ENCODE peak calls at places on chromosomes 7 and 10, in eight cellular contexts. U is hepatocyte, H is prostate gland, Z is A549, W is GM12878, P is dorsolateral prefrontal cortex, O is substantia nigra, B is cardiac muscle cell. L is an unnamed sample.

GRCh38 chr10:34305189-34305588 is 509.9 kb downstream of the PARD3 start:
- DNase-seq in P (no peak), O (no peak), W (no peak), B (peak), H (no peak), Z (peak), U (peak), L (no peak)

GRCh38 chr10:84665883-84666463 is 337.6 kb downstream of the CCSER2 start:
- DNase-seq in Z (peak), U (peak), H (no peak), B (peak), P (no peak), O (no peak), W (no peak), L (no peak)

GRCh38 chr10:120761951-120762350 is 89.2 kb upstream of the WDR11 start:
- DNase-seq in H (no peak), P (no peak), W (no peak), U (no peak), O (no peak), B (no peak), Z (no peak), L (no peak)

GRCh38 chr10:109166935-109167334 is 756.4 kb downstream of the XPNPEP1 start:
- DNase-seq in W (no peak), O (no peak), P (no peak), H (no peak), Z (no peak), B (no peak), U (no peak), L (no peak)

GRCh38 chr10:84008878-84009277 is 130.4 kb upstream of the GHITM start:
- DNase-seq in Z (peak), H (no peak), W (no peak), P (no peak), B (peak), U (peak), O (no peak), L (no peak)

GRCh38 chr7:130301606-130302005 is 8.6 kb downstream of the CPA4 start:
- DNase-seq in H (no peak), Z (no peak), U (no peak), O (no peak), P (no peak), W (no peak), B (no peak), L (no peak)

GRCh38 chr7:30815016-30815854 is 44.0 kb downstream of the MINDY4 start:
- DNase-seq in H (no peak), P (no peak), B (no peak), Z (no peak), W (no peak), O (no peak), U (no peak), L (no peak)

GRCh38 chr10:43667317-43667731 is 18.6 kb upstream of the ZNF32 start:
- DNase-seq in U (peak), W (no peak), B (no peak), H (no peak), O (no peak), Z (peak), P (no peak), L (no peak)

GRCh38 chr7:135197906-135198655 is 13.2 kb downstream of the WDR91 start:
- DNase-seq in H (no peak), B (no peak), U (no peak), O (no peak), Z (no peak), P (no peak), W (no peak), L (no peak)

GRCh38 chr7:20407585-20408466 is 77.1 kb downstream of the ITGB8 start:
- DNase-seq in P (no peak), B (peak), O (no peak), U (no peak), H (peak), Z (peak), W (no peak), L (no peak)

GRCh38 chr10:102208311-102209035 is 17.6 kb upstream of the ELOVL3 start:
- DNase-seq in W (no peak), P (no peak), O (no peak), U (no peak), H (no peak), Z (no peak), B (no peak), L (no peak)

GRCh38 chr7:133252858-133253521 is at the start of gene EXOC4:
- DNase-seq in W (peak), B (peak), P (peak), O (peak), U (peak), H (peak), Z (peak), L (peak)

GRCh38 chr10:103838851-103839512 is 16.4 kb downstream of the SH3PXD2A start:
- DNase-seq in U (no peak), Z (no peak), P (no peak), O (no peak), H (no peak), W (no peak), B (no peak), L (no peak)

GRCh38 chr7:111098011-111098925 is 7.3 kb downstream of the LRRN3 start:
- DNase-seq in W (no peak), U (peak), O (no peak), Z (peak), H (no peak), P (no peak), B (peak), L (peak)

GRCh38 chr10:72688208-72688651 is 3.7 kb upstream of the MCU start:
- DNase-seq in P (no peak), U (peak), O (no peak), H (no peak), B (no peak), Z (peak), W (no peak), L (no peak)

GRCh38 chr7:41222704-41223103 is 480.2 kb downstream of the INHBA start:
- DNase-seq in B (no peak), P (no peak), Z (no peak), W (no peak), H (no peak), U (no peak), O (no peak), L (no peak)

GRCh38 chr10:101028446-101029244 is 2.3 kb downstream of the PDZD7 start:
- DNase-seq in O (no peak), P (no peak), Z (no peak), W (no peak), B (no peak), H (no peak), U (no peak), L (no peak)

GRCh38 chr10:23693895-23694294 is 255.0 kb downstream of the OTUD1 start:
- DNase-seq in W (no peak), U (peak), Z (no peak), O (no peak), B (no peak), H (no peak), P (no peak), L (no peak)

GRCh38 chr7:71708710-71709109 is 576.8 kb downstream of the GALNT17 start:
- DNase-seq in B (no peak), Z (no peak), O (no peak), H (no peak), W (no peak), U (no peak), P (no peak), L (no peak)

GRCh38 chr10:69569144-69569934 is 3.9 kb downstream of the NEUROG3 start:
- DNase-seq in W (no peak), B (no peak), U (no peak), Z (no peak), O (no peak), P (no peak), H (no peak), L (no peak)

DNA sequence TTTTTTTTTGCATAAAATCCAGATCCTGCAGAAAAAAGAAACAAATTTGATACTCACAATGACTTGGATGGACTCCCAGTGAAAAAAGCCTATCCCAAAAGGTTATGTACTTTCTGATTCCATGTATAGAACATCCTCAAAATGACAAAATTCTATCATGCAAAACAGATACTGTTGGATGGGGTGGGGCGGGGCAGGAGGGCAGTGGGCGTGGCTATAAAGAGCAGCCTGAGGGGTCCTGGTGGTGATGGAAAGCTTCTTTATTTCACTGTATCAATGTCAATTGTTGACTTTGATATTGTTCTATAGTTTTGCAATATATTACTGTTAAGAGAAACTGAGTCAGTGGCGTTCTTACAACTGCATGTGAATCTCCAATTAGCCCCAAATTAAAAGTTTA is 101.7 kb downstream of the LHPP start:
- DNase-seq in O (no peak), U (no peak), H (no peak), B (no peak), P (no peak), Z (no peak), W (no peak), L (no peak)
- H3K27ac ChIP-seq in O (no peak), U (no peak), H (no peak), B (no peak), P (no peak), Z (no peak), W (no peak), L (no peak)

DNA sequence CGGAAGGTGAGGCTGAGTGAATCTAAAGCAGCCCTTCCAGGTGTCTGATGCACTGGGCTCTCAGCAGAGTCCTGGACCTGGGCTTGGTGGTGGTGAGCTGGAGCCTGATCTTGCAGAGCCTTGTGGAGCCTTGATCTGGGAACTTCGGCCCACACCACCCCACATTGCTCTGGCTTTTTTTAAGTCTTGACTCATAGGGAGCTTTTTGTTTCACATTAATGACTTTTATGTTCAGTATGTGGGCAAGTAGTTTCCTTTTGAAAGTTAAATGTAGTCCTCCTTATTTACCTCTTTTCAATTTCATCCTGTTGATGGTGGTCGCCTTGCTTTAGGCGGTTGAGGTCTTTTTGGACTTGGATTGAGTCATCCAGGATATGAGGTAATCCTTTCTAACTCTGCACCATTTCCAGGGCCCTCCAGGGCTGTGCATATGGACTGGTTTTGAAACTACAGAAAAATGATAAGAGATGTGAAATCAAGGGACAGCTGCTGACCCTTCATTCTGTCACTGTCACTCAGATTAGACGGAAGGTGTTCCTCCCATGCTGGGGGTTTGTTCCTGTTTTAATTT is 2.9 kb upstream of the NRAP start:
- DNase-seq in Z (no peak), P (no peak), W (no peak), O (no peak), U (no peak), H (no peak), B (no peak), L (no peak)
- H3K27ac ChIP-seq in Z (no peak), P (no peak), W (no peak), O (no peak), U (no peak), H (peak), B (no peak), L (no peak)

DNA sequence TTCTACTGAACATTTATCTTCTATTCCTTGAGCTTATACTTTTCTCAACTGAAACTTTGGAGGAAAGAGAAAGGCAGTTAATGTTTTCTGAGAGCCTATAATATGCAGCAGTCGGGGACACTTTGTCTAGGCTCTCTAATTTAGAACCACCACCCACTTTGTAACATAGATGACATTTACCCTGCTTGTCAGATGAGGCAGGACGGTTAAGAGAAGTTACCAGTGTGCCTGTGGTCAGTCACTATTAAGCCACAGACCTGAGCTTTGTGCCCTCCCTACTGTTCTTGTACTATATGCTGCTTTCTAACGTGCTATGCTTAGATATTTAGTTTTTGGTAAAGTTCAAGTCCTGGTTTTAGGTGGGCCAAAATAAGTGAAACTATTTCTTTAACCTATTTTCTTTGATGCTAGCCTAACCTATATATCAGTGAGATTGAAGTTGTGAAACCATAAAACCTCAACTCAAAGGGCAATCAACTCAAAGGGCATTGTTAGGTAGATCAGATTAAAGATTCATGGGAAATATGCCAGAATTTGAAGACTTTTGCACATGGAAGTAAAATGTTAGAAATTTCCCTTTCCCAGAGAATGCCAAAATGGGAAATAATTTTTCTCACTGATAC is 156.5 kb upstream of the AGR3 start:
- DNase-seq in Z (no peak), U (no peak), B (no peak), P (no peak), O (no peak), W (no peak), H (no peak), L (no peak)
- H3K27ac ChIP-seq in Z (no peak), U (peak), B (no peak), P (no peak), O (no peak), W (no peak), H (no peak), L (no peak)

DNA sequence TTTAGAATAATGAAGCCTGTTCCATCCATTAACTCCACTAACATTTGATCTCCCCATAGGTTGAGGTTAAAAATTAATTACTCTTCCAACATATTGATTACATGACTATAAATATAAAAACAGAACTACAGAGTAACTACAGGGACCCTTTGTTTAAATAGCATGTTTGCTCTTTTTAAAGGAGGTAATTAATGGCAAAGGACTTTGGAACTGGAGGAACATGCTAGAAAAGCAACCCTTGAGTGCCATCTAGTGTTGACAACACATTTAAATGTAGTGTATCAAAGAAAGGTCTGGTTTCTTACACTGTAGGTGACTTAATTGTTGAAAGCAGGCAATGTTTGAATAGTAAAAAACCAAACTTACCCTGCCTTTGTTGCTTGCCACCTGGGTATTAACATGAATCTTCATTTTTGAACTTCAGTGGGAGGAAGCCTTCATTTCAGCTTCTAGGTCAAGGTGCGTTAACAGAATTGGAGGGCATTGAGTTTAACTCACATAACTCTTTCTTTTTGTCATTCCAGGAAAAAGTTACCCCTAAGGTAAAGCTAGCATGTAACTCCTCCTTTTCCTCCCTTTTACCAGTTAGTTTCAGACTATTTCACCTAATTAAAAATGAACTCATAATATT is 52.6 kb upstream of the CAPZA2 start:
- DNase-seq in P (no peak), O (no peak), W (no peak), U (peak), H (peak), Z (peak), B (peak), L (no peak)
- H3K27ac ChIP-seq in P (no peak), O (no peak), W (no peak), U (peak), H (no peak), Z (peak), B (peak), L (no peak)

DNA sequence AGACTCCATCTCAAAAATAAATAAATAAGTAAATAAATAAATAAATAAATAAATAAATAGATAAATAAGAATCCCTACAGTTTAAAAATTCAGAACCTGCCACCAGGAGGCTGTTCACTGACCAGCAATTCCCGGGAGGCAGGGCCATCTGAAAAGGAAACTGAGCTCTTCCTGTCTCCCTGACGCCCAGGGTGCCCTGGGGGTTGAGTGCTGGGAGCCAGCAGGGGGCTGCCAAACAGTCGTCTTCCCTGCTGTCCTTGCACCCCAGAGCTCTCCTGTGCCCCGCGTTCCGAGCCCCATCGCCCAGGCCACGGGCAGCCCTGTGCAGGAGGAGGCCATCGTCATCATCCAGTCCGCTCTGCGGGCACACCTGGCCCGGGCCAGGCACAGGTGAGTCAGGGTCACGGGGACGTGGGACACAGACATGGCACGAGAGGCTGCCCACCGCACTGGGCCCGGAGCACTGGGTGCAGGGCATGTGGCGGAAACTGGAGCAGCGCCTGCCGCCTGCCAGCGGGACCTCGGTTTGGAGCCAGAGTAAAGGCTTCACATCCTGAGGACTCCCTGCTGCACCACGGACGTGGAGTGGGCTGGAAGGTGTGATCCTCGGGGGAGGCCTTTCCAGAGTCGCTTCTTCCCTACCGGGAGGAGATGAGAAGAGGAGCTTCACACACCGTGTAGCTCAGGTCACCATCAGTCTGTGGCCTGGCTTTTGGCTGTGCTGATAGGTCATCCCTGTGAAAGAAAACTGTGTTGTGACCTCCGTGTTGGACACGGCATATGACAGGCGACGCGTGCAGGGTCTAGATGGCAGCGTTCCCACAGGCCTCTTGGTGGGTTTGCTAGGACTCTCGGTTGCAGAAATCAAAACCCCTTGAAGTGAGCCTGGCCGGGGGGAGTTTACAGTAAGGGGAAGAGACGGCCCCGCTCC is 25.9 kb upstream of the TTYH3 start:
- DNase-seq in Z (no peak), W (no peak), U (no peak), B (no peak), P (no peak), H (no peak), O (no peak), L (no peak)
- H3K27ac ChIP-seq in Z (no peak), W (no peak), U (no peak), B (no peak), P (no peak), H (no peak), O (no peak), L (no peak)

GRCh38 chr7:151313857-151314256 is 27.8 kb upstream of the NUB1 start:
- DNase-seq in U (no peak), Z (no peak), W (no peak), H (no peak), O (peak), B (no peak), P (peak), L (peak)
- H3K27ac ChIP-seq in U (no peak), Z (no peak), W (no peak), H (no peak), O (no peak), B (no peak), P (no peak), L (no peak)

DNA sequence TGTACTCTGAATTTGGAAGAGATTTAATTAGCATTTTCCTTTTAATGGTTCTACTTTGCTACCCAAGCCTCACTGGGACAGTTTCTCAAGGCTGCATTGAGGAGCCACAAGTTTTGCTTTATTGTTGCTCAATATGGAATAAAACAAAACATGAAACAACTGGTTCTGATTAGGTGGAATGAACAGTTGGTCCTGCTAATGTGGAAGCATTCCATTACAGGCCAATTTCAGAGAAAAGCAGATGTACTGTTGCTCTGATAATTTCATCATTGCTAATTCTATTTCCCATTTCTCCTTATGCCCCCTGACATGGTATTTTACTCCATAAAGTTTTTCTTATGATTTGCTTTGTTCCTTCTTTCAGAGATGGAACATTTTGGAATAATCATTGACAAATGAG is 66.0 kb upstream of the PAPSS2 start:
- DNase-seq in B (no peak), H (no peak), Z (no peak), P (no peak), U (no peak), O (no peak), W (no peak), L (no peak)
- H3K27ac ChIP-seq in B (no peak), H (peak), Z (peak), P (no peak), U (no peak), O (no peak), W (no peak), L (no peak)

GRCh38 chr10:95574649-95575365 is 13.6 kb upstream of the SORBS1 start:
- DNase-seq in O (no peak), B (no peak), U (no peak), Z (no peak), H (no peak), P (no peak), W (no peak), L (no peak)
- H3K27ac ChIP-seq in O (no peak), B (no peak), U (no peak), Z (no peak), H (no peak), P (peak), W (no peak), L (no peak)

DNA sequence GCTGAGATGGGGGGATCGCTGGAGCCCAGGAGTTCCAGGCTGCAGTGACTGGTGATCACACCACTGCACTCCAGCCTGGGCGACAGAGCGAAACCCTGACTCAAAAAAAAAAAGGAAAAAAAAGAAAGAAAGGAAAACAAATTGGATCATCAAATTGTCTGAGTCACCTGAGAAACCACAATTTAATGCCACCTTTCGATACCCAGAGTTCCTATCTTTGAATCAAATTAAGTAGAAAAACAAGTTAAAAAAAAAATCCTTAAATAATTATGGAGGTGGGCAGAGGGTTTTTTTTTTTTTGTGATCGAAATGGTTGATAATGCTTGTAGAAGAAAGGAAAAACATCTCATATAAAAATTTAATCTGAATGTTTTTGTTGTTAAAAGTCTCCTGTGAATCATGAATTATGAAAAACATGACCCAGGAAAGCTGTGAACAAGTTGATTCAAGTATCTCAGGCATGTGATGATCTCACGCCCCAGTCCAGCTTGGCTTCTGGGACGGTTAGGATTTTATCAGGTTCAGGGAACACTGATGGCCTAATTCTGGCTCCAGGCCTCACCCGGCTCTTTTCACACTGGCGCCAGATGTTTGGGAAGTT is 25.3 kb upstream of the CUX1 start:
- DNase-seq in H (peak), W (no peak), U (peak), B (no peak), Z (no peak), P (no peak), O (no peak), L (no peak)
- H3K27ac ChIP-seq in H (no peak), W (no peak), U (peak), B (no peak), Z (no peak), P (no peak), O (no peak), L (no peak)

L was measured in caudate nucleus.